ENCODE peak calls at places on chromosomes 6 and 20, in six cellular contexts. Z, O, Y, Q, X and E are unnamed samples.

GRCh38 chr20:45368221-45368980 is 5.4 kb downstream of the SYS1 start:
- DNase-seq in Z (no peak), O (no peak), Q (no peak), X (no peak), Y (no peak), E (no peak)

GRCh38 chr6:79813854-79814477 is 133.4 kb downstream of the ELOVL4 start:
- DNase-seq in Z (peak; percentile 72), Q (peak; percentile 57), O (peak; percentile 68), X (peak; percentile 54), Y (peak; percentile 81), E (peak; percentile 93)

GRCh38 chr6:113979930-113980329 is 9.0 kb upstream of the HDAC2 start:
- DNase-seq in X (no peak), Z (no peak), Q (no peak), Y (no peak), O (no peak), E (no peak)

GRCh38 chr20:14712302-14712739 is 374.9 kb upstream of the FLRT3 start:
- DNase-seq in Z (no peak), O (no peak), Q (peak; percentile 90), Y (no peak), X (no peak), E (no peak)

GRCh38 chr20:60065741-60066437 is 107.7 kb downstream of the CDH26 start:
- DNase-seq in X (no peak), Z (no peak), O (no peak), Y (no peak), Q (no peak), E (no peak)

GRCh38 chr6:3409699-3410384 is 47.0 kb downstream of the SLC22A23 start:
- DNase-seq in X (peak; percentile 99), Q (no peak), O (no peak), Y (peak; percentile 81), Z (peak; percentile 32), E (no peak)

GRCh38 chr20:22984611-22985010 is 50.5 kb upstream of the SSTR4 start:
- DNase-seq in O (no peak), Y (no peak), Z (no peak), X (no peak), Q (no peak), E (no peak)

GRCh38 chr20:25692499-25692898 is 4.2 kb downstream of the ZNF337 start:
- DNase-seq in X (no peak), Q (no peak), Y (no peak), Z (no peak), O (no peak), E (no peak)

GRCh38 chr6:100229512-100229911 is 235.2 kb downstream of the SIM1 start:
- DNase-seq in Y (no peak), Z (no peak), Q (peak; percentile 7), O (no peak), X (no peak), E (no peak)

GRCh38 chr6:21166754-21167153 is 426.8 kb upstream of the SOX4 start:
- DNase-seq in Y (no peak), X (no peak), O (no peak), Z (no peak), Q (no peak), E (no peak)

GRCh38 chr6:109105681-109106080 is 10.4 kb downstream of the CEP57L1 start:
- DNase-seq in Q (no peak), Z (no peak), X (no peak), O (no peak), Y (no peak), E (no peak)

DNA sequence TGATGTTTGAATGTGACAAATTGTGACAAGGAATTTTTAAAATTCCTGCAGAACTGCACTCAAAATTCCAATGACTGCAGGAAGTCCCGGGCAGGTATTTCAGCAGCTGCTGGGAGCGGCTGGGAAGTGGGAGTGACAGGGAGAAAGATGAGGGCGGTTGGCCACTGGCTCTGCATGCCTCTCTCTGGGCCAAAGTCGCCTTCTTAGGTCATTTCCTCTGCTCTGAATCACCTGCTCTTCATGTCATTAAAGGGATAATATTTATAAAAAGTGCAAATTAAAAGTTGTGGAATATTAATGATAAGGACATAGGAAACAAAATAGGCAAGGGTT is 43.9 kb downstream of the RAMACL start:
- DNase-seq in Y (peak; percentile 46), Z (no peak), O (no peak), X (no peak), Q (no peak), E (no peak)
- TF ChIP-seq EP300 in Y (no peak), Z (no peak), O (no peak), X (no peak), Q (no peak), E (no peak)

GRCh38 chr20:20603339-20603990 is 109.0 kb downstream of the RALGAPA2 start:
- DNase-seq in Z (no peak), O (no peak), X (no peak), Q (no peak), Y (no peak), E (no peak)
- TF ChIP-seq EP300 in Z (no peak), O (no peak), X (no peak), Q (no peak), Y (no peak), E (no peak)

GRCh38 chr6:39388526-39389371 is 66.2 kb upstream of the KCNK16 start:
- DNase-seq in X (no peak), Z (no peak), Y (no peak), Q (no peak), O (no peak), E (no peak)
- TF ChIP-seq EP300 in X (no peak), Z (no peak), Y (no peak), Q (no peak), O (no peak), E (no peak)

GRCh38 chr6:132011582-132011981 is 60.4 kb upstream of the CCN2 start:
- DNase-seq in X (no peak), Q (no peak), Y (no peak), O (no peak), Z (no peak), E (peak; percentile 19)
- TF ChIP-seq EP300 in X (no peak), Q (no peak), Y (no peak), O (no peak), Z (no peak), E (no peak)

DNA sequence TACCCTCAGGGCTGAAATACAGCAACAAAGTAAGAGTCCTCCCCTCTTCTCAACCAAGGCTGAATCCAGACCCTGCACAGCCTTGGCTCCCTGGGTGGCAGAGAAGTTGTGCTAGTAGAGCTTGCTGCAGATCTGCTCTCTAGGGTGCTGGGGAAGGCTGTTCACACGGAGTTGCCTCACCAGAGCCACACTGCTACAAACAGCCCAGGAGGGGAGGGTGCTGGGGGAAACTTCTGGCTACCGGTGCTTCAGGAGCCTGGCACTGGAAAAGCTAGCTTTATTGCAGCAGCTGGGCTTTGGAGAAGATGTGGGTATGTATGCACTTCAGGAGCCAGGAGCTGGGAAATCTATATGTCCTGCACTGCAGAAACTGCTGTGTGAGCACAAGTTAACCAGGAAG is 37.6 kb upstream of the SUPT3H start:
- DNase-seq in Q (no peak), Y (no peak), O (no peak), Z (no peak), X (no peak), E (no peak)
- TF ChIP-seq EP300 in Q (no peak), Y (no peak), O (no peak), Z (no peak), X (no peak), E (no peak)

GRCh38 chr6:167113047-167113446 is 9.8 kb upstream of the CCR6 start:
- DNase-seq in Q (no peak), O (no peak), Z (no peak), Y (no peak), X (no peak), E (no peak)
- TF ChIP-seq EP300 in Q (no peak), O (no peak), Z (no peak), Y (no peak), X (no peak), E (no peak)

DNA sequence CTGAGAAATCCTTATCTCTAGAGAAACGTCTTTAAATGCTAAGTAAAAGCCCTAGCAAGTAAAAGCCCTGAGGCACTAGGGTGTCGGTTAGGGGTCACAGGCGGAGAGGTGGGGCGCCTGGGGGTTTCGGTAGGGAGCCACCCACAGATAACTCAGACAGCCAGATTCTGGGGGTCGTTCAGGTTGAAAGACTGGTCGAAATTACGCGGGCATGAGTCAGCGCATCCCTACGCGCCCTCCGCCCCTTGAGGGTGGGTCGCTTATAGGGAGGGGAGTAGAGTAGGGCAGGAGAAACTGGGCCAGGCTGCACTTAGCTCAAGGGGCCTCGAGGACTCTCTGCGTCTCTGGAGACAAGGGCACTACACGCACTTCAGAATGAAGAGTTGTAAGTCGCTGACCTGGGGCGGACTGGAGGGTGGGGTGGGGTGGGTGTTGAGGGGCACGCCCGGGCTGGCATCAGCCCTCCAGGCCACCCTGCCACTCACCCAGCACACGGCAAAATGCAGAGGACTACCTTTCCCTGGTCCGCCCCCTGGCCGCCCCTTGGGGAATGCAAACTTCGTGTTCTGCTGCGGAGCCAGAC is 598 bp upstream of the PPT2 start:
- DNase-seq in Q (no peak), Y (peak; percentile 28), X (peak; percentile 48), O (peak; percentile 80), Z (peak; percentile 83), E (no peak)
- TF ChIP-seq EP300 in Q (no peak), Y (no peak), X (no peak), O (no peak), Z (no peak), E (no peak)

GRCh38 chr6:106167105-106167814 is 81.1 kb downstream of the PRDM1 start:
- DNase-seq in O (no peak), Y (no peak), Z (no peak), Q (no peak), X (no peak), E (no peak)
- TF ChIP-seq EP300 in O (no peak), Y (no peak), Z (no peak), Q (no peak), X (no peak), E (no peak)